ENCODE peak calls at places on chromosomes 11 and 22, in nine cellular contexts. One of them, this sample, is unnamed.

GRCh38 chr11:125070699-125071254 is 7.7 kb downstream of the SLC37A2 start:
- DNase-seq in NB4: peak
- DNase-seq in B cell: peak
- DNase-seq in GM13976: peak
- DNase-seq in cardiac fibroblast: peak
- DNase-seq in kidney: peak
- DNase-seq in lower lobe of right lung: peak
- DNase-seq in neural progenitor cell: no peak
- DNase-seq in AG09319: no peak
- DNase-seq in this sample: peak

GRCh38 chr22:49582171-49582570 is 245.5 kb downstream of the BRD1 start:
- DNase-seq in B cell: no peak
- DNase-seq in cardiac fibroblast: no peak
- DNase-seq in NB4: no peak
- DNase-seq in AG09319: no peak
- DNase-seq in lower lobe of right lung: no peak
- DNase-seq in neural progenitor cell: no peak
- DNase-seq in GM13976: no peak
- DNase-seq in kidney: no peak
- DNase-seq in this sample: no peak

GRCh38 chr11:10405858-10406592 is 49.0 kb upstream of the AMPD3 start:
- DNase-seq in NB4: peak
- DNase-seq in B cell: peak
- DNase-seq in cardiac fibroblast: peak
- DNase-seq in neural progenitor cell: peak
- DNase-seq in lower lobe of right lung: peak
- DNase-seq in GM13976: peak
- DNase-seq in kidney: no peak
- DNase-seq in AG09319: peak
- DNase-seq in this sample: peak

GRCh38 chr22:49202226-49202625 is 625.4 kb downstream of the BRD1 start:
- DNase-seq in NB4: no peak
- DNase-seq in B cell: no peak
- DNase-seq in lower lobe of right lung: peak
- DNase-seq in neural progenitor cell: no peak
- DNase-seq in cardiac fibroblast: no peak
- DNase-seq in GM13976: no peak
- DNase-seq in kidney: peak
- DNase-seq in AG09319: no peak
- DNase-seq in this sample: no peak

GRCh38 chr11:19715373-19715772 is 2.7 kb downstream of the NAV2 start:
- DNase-seq in kidney: no peak
- DNase-seq in lower lobe of right lung: no peak
- DNase-seq in NB4: no peak
- DNase-seq in AG09319: no peak
- DNase-seq in B cell: no peak
- DNase-seq in cardiac fibroblast: peak
- DNase-seq in neural progenitor cell: no peak
- DNase-seq in GM13976: no peak
- DNase-seq in this sample: no peak

GRCh38 chr11:83689062-83689461 is 402.9 kb upstream of the CCDC90B start:
- DNase-seq in GM13976: no peak
- DNase-seq in AG09319: no peak
- DNase-seq in neural progenitor cell: no peak
- DNase-seq in kidney: no peak
- DNase-seq in NB4: no peak
- DNase-seq in cardiac fibroblast: no peak
- DNase-seq in lower lobe of right lung: no peak
- DNase-seq in B cell: no peak
- DNase-seq in this sample: no peak

GRCh38 chr11:128483211-128483788 is 104.1 kb downstream of the ETS1 start:
- DNase-seq in lower lobe of right lung: no peak
- DNase-seq in cardiac fibroblast: no peak
- DNase-seq in NB4: peak
- DNase-seq in kidney: no peak
- DNase-seq in B cell: peak
- DNase-seq in AG09319: no peak
- DNase-seq in neural progenitor cell: no peak
- DNase-seq in GM13976: peak
- DNase-seq in this sample: peak

GRCh38 chr11:122394326-122394725 is 261.2 kb upstream of the UBASH3B start:
- DNase-seq in neural progenitor cell: peak
- DNase-seq in B cell: no peak
- DNase-seq in lower lobe of right lung: no peak
- DNase-seq in GM13976: no peak
- DNase-seq in kidney: no peak
- DNase-seq in NB4: no peak
- DNase-seq in AG09319: no peak
- DNase-seq in cardiac fibroblast: no peak
- DNase-seq in this sample: no peak

GRCh38 chr11:134069426-134069921 is 602 bp downstream of the JAM3 start:
- DNase-seq in kidney: no peak
- DNase-seq in B cell: no peak
- DNase-seq in lower lobe of right lung: no peak
- DNase-seq in AG09319: no peak
- DNase-seq in GM13976: no peak
- DNase-seq in NB4: no peak
- DNase-seq in cardiac fibroblast: peak
- DNase-seq in neural progenitor cell: peak
- DNase-seq in this sample: no peak

GRCh38 chr11:95182397-95182796 is 48.6 kb downstream of the SESN3 start:
- DNase-seq in lower lobe of right lung: no peak
- DNase-seq in GM13976: no peak
- DNase-seq in neural progenitor cell: no peak
- DNase-seq in B cell: no peak
- DNase-seq in NB4: no peak
- DNase-seq in cardiac fibroblast: peak
- DNase-seq in kidney: no peak
- DNase-seq in AG09319: no peak
- DNase-seq in this sample: no peak

GRCh38 chr11:134518616-134519389 is 106.8 kb upstream of the B3GAT1 start:
- DNase-seq in neural progenitor cell: no peak
- DNase-seq in lower lobe of right lung: peak
- DNase-seq in AG09319: no peak
- DNase-seq in B cell: no peak
- DNase-seq in GM13976: no peak
- DNase-seq in kidney: peak
- DNase-seq in NB4: no peak
- DNase-seq in cardiac fibroblast: no peak
- DNase-seq in this sample: no peak

GRCh38 chr11:46388619-46389449 is 2.7 kb downstream of the CHRM4 start:
- DNase-seq in kidney: no peak
- DNase-seq in GM13976: no peak
- DNase-seq in AG09319: no peak
- DNase-seq in neural progenitor cell: peak
- DNase-seq in lower lobe of right lung: no peak
- DNase-seq in B cell: no peak
- DNase-seq in NB4: no peak
- DNase-seq in cardiac fibroblast: no peak
- DNase-seq in this sample: no peak

GRCh38 chr11:1206391-1207271 is 16.2 kb upstream of the MUC5B start:
- DNase-seq in lower lobe of right lung: peak
- DNase-seq in AG09319: no peak
- DNase-seq in cardiac fibroblast: no peak
- DNase-seq in GM13976: no peak
- DNase-seq in kidney: peak
- DNase-seq in B cell: peak
- DNase-seq in neural progenitor cell: no peak
- DNase-seq in NB4: peak
- DNase-seq in this sample: no peak

GRCh38 chr11:25910090-25910489 is 421.8 kb upstream of the ANO3 start:
- DNase-seq in B cell: no peak
- DNase-seq in neural progenitor cell: no peak
- DNase-seq in NB4: no peak
- DNase-seq in cardiac fibroblast: no peak
- DNase-seq in lower lobe of right lung: no peak
- DNase-seq in GM13976: no peak
- DNase-seq in kidney: no peak
- DNase-seq in AG09319: no peak
- DNase-seq in this sample: no peak

GRCh38 chr11:60561254-60561653 is 46.1 kb downstream of the MS4A13 start:
- DNase-seq in neural progenitor cell: no peak
- DNase-seq in lower lobe of right lung: no peak
- DNase-seq in B cell: no peak
- DNase-seq in GM13976: no peak
- DNase-seq in AG09319: no peak
- DNase-seq in NB4: no peak
- DNase-seq in kidney: no peak
- DNase-seq in cardiac fibroblast: no peak
- DNase-seq in this sample: no peak

GRCh38 chr11:111814567-111814966 is 48.4 kb upstream of the PPP2R1B start:
- DNase-seq in neural progenitor cell: no peak
- DNase-seq in lower lobe of right lung: no peak
- DNase-seq in kidney: no peak
- DNase-seq in cardiac fibroblast: peak
- DNase-seq in AG09319: no peak
- DNase-seq in GM13976: no peak
- DNase-seq in B cell: no peak
- DNase-seq in NB4: no peak
- DNase-seq in this sample: no peak

DNA sequence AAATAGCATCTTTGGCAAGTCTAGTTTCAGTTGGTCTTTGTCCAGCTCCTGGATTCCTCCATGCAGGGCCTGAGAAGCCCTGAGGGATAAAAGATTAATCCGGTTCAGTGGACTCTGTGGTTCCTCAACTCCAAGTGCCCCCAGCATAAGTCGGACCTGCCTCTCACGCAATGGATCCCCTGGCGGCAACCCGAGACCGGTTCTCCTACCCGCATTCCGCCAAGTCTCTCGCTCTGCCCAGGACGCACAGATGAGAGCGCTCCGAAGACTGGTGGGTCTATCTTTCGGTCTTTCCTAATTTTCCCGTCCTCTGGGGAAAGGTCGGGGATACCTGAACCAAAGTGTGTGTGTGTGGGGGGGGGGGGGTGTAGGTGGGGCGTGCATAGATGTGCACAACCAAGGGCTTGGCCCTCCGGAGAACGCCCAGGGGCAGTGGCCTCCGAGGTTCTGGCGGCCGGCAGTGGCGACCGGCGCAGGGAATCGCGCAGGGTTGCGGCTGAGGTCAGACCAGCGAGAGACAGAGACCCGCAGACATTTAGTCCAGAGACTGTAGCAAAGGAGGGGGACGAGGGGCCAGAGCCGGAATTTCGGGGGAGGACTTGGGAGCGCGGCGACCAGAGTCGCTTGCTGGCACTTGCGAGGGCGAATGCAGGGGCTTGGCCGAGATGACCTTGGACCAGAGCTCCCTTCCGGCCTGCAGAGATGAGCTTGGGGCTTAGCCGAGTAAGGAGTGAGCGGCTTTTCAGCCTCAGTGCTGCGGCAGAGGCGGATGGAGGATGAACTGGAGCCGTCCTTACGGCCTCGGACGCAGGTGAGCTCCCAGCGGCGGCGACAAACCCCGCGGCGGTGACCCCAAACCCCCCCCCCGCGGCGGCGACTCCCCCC is 712 bp upstream of the SLC2A11 start:
- DNase-seq in kidney: peak
- DNase-seq in lower lobe of right lung: no peak
- DNase-seq in NB4: no peak
- DNase-seq in cardiac fibroblast: peak
- DNase-seq in neural progenitor cell: peak
- DNase-seq in GM13976: no peak
- DNase-seq in B cell: peak
- DNase-seq in AG09319: peak
- DNase-seq in this sample: no peak
- TF ChIP-seq CTCF in kidney: no peak
- TF ChIP-seq CTCF in lower lobe of right lung: no peak
- TF ChIP-seq CTCF in NB4: no peak
- TF ChIP-seq CTCF in cardiac fibroblast: no peak
- TF ChIP-seq CTCF in neural progenitor cell: no peak
- TF ChIP-seq CTCF in GM13976: no peak
- TF ChIP-seq CTCF in B cell: peak
- TF ChIP-seq CTCF in AG09319: peak
- TF ChIP-seq CTCF in this sample: no peak

GRCh38 chr11:35558468-35558867 is 33.1 kb upstream of the PAMR1 start:
- DNase-seq in cardiac fibroblast: no peak
- DNase-seq in NB4: no peak
- DNase-seq in lower lobe of right lung: no peak
- DNase-seq in GM13976: no peak
- DNase-seq in AG09319: no peak
- DNase-seq in neural progenitor cell: no peak
- DNase-seq in kidney: no peak
- DNase-seq in B cell: no peak
- DNase-seq in this sample: no peak
- TF ChIP-seq CTCF in cardiac fibroblast: no peak
- TF ChIP-seq CTCF in NB4: no peak
- TF ChIP-seq CTCF in lower lobe of right lung: no peak
- TF ChIP-seq CTCF in GM13976: no peak
- TF ChIP-seq CTCF in AG09319: no peak
- TF ChIP-seq CTCF in neural progenitor cell: no peak
- TF ChIP-seq CTCF in kidney: no peak
- TF ChIP-seq CTCF in B cell: no peak
- TF ChIP-seq CTCF in this sample: no peak

GRCh38 chr11:79160786-79161403 is 279.9 kb downstream of the TENM4 start:
- DNase-seq in neural progenitor cell: peak
- DNase-seq in NB4: peak
- DNase-seq in GM13976: no peak
- DNase-seq in lower lobe of right lung: no peak
- DNase-seq in B cell: no peak
- DNase-seq in kidney: no peak
- DNase-seq in cardiac fibroblast: peak
- DNase-seq in AG09319: no peak
- DNase-seq in this sample: no peak
- TF ChIP-seq CTCF in neural progenitor cell: peak
- TF ChIP-seq CTCF in NB4: peak
- TF ChIP-seq CTCF in GM13976: peak
- TF ChIP-seq CTCF in lower lobe of right lung: peak
- TF ChIP-seq CTCF in B cell: no peak
- TF ChIP-seq CTCF in kidney: no peak
- TF ChIP-seq CTCF in cardiac fibroblast: peak
- TF ChIP-seq CTCF in AG09319: peak
- TF ChIP-seq CTCF in this sample: peak

GRCh38 chr11:103618532-103618931 is 417.9 kb upstream of the DDI1 start:
- DNase-seq in kidney: no peak
- DNase-seq in NB4: no peak
- DNase-seq in AG09319: no peak
- DNase-seq in B cell: no peak
- DNase-seq in GM13976: no peak
- DNase-seq in neural progenitor cell: no peak
- DNase-seq in cardiac fibroblast: peak
- DNase-seq in lower lobe of right lung: no peak
- DNase-seq in this sample: no peak

GRCh38 chr11:103622296-103622695 is 414.1 kb upstream of the DDI1 start:
- DNase-seq in neural progenitor cell: no peak
- DNase-seq in kidney: no peak
- DNase-seq in NB4: no peak
- DNase-seq in AG09319: no peak
- DNase-seq in lower lobe of right lung: no peak
- DNase-seq in cardiac fibroblast: no peak
- DNase-seq in B cell: no peak
- DNase-seq in GM13976: no peak
- DNase-seq in this sample: no peak

GRCh38 chr11:103619938-103620337 is 416.5 kb upstream of the DDI1 start:
- DNase-seq in GM13976: no peak
- DNase-seq in B cell: no peak
- DNase-seq in NB4: no peak
- DNase-seq in lower lobe of right lung: no peak
- DNase-seq in AG09319: no peak
- DNase-seq in cardiac fibroblast: no peak
- DNase-seq in neural progenitor cell: no peak
- DNase-seq in kidney: no peak
- DNase-seq in this sample: no peak

GRCh38 chr11:103623933-103624332 is 412.5 kb upstream of the DDI1 start:
- DNase-seq in GM13976: no peak
- DNase-seq in neural progenitor cell: no peak
- DNase-seq in AG09319: no peak
- DNase-seq in lower lobe of right lung: no peak
- DNase-seq in cardiac fibroblast: no peak
- DNase-seq in B cell: no peak
- DNase-seq in kidney: no peak
- DNase-seq in NB4: no peak
- DNase-seq in this sample: no peak

GRCh38 chr11:103619480-103619879 is 417.0 kb upstream of the DDI1 start:
- DNase-seq in GM13976: no peak
- DNase-seq in AG09319: no peak
- DNase-seq in B cell: no peak
- DNase-seq in kidney: no peak
- DNase-seq in cardiac fibroblast: peak
- DNase-seq in lower lobe of right lung: no peak
- DNase-seq in NB4: no peak
- DNase-seq in neural progenitor cell: no peak
- DNase-seq in this sample: no peak
- TF ChIP-seq CTCF in GM13976: no peak
- TF ChIP-seq CTCF in AG09319: peak
- TF ChIP-seq CTCF in B cell: no peak
- TF ChIP-seq CTCF in kidney: no peak
- TF ChIP-seq CTCF in cardiac fibroblast: peak
- TF ChIP-seq CTCF in lower lobe of right lung: no peak
- TF ChIP-seq CTCF in NB4: no peak
- TF ChIP-seq CTCF in neural progenitor cell: no peak
- TF ChIP-seq CTCF in this sample: no peak

This sample was measured in GM20000.